ENCODE peak calls at places on chromosomes 6 and 20, in four cellular contexts. One of them, this sample, is unnamed. For H3K4me1, the result is how much of the 10 kb centered on the place peaks cover.

GRCh38 chr6:151690768-151691562 is 116.5 kb upstream of the ESR1 start:
- DNase-seq in mesendoderm: no peak
- DNase-seq in IMR-90: no peak
- DNase-seq in neuronal stem cell: no peak
- DNase-seq in this sample: no peak

GRCh38 chr6:169991913-169992312 is 240.5 kb downstream of the ERMARD start:
- DNase-seq in neuronal stem cell: no peak
- DNase-seq in IMR-90: no peak
- DNase-seq in mesendoderm: no peak
- DNase-seq in this sample: no peak

GRCh38 chr20:6034134-6034969 is 19.5 kb downstream of the LRRN4 start:
- DNase-seq in neuronal stem cell: no peak
- DNase-seq in IMR-90: no peak
- DNase-seq in mesendoderm: no peak
- DNase-seq in this sample: no peak

GRCh38 chr6:38843798-38844197 is 128.7 kb downstream of the DNAH8 start:
- DNase-seq in neuronal stem cell: no peak
- DNase-seq in mesendoderm: peak
- DNase-seq in IMR-90: no peak
- DNase-seq in this sample: no peak

GRCh38 chr6:15220062-15220461 is 25.8 kb upstream of the JARID2 start:
- DNase-seq in neuronal stem cell: no peak
- DNase-seq in IMR-90: no peak
- DNase-seq in mesendoderm: no peak
- DNase-seq in this sample: no peak

GRCh38 chr6:36911946-36912555 is 26.3 kb downstream of the C6orf89 start:
- DNase-seq in IMR-90: no peak
- DNase-seq in mesendoderm: no peak
- DNase-seq in neuronal stem cell: no peak
- DNase-seq in this sample: no peak

GRCh38 chr6:4957521-4958231 is 46.2 kb downstream of the RPP40 start:
- DNase-seq in neuronal stem cell: no peak
- DNase-seq in mesendoderm: peak
- DNase-seq in IMR-90: no peak
- DNase-seq in this sample: peak

GRCh38 chr6:80332013-80332412 is 225.5 kb downstream of the BCKDHB start:
- DNase-seq in IMR-90: no peak
- DNase-seq in neuronal stem cell: no peak
- DNase-seq in mesendoderm: no peak
- DNase-seq in this sample: no peak

GRCh38 chr20:52899221-52899620 is 72.9 kb upstream of the TSHZ2 start:
- DNase-seq in mesendoderm: no peak
- DNase-seq in IMR-90: no peak
- DNase-seq in neuronal stem cell: no peak
- DNase-seq in this sample: no peak

GRCh38 chr20:32906871-32907495 is 48.3 kb downstream of the EFCAB8 start:
- DNase-seq in IMR-90: no peak
- DNase-seq in mesendoderm: no peak
- DNase-seq in neuronal stem cell: no peak
- DNase-seq in this sample: no peak

GRCh38 chr6:47061631-47062300 is 19.6 kb upstream of the ADGRF1 start:
- DNase-seq in IMR-90: no peak
- DNase-seq in mesendoderm: no peak
- DNase-seq in neuronal stem cell: no peak
- DNase-seq in this sample: no peak

GRCh38 chr6:131255911-131256310 is 120.6 kb downstream of the AKAP7 start:
- DNase-seq in IMR-90: no peak
- DNase-seq in neuronal stem cell: no peak
- DNase-seq in mesendoderm: no peak
- DNase-seq in this sample: no peak

GRCh38 chr6:169931223-169931760 is 179.9 kb downstream of the ERMARD start:
- DNase-seq in IMR-90: no peak
- DNase-seq in mesendoderm: no peak
- DNase-seq in neuronal stem cell: no peak
- DNase-seq in this sample: no peak

GRCh38 chr20:6008254-6008653 is 45.6 kb downstream of the LRRN4 start:
- DNase-seq in IMR-90: peak
- DNase-seq in mesendoderm: no peak
- DNase-seq in neuronal stem cell: no peak
- DNase-seq in this sample: peak

GRCh38 chr6:143967861-143968498 is 40.1 kb downstream of the PLAGL1 start:
- DNase-seq in neuronal stem cell: no peak
- DNase-seq in IMR-90: peak
- DNase-seq in mesendoderm: no peak
- DNase-seq in this sample: no peak

GRCh38 chr6:153210083-153210482 is 79.0 kb upstream of the RGS17 start:
- DNase-seq in mesendoderm: no peak
- DNase-seq in IMR-90: peak
- DNase-seq in neuronal stem cell: no peak
- DNase-seq in this sample: no peak

DNA sequence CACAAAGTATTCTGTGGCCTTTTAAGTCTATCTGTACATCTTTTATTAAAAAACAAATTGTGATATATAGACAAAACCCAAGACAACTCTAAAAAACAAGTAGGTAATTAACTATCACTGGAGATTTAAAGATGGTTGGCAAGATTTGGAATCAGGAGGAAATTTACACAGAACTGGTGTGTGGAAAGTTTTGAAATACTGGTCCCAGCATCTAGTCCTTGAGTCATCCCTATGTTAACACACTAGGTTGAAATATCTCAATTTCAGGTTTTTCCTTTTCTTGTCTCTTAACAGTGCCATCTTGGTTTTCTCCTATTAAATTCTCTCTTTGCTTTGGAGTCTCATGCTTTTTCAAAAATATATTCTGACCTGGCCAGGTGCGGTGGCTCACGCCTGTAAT is 27.5 kb downstream of the SASH1 start:
- DNase-seq in mesendoderm: no peak
- DNase-seq in IMR-90: no peak
- DNase-seq in neuronal stem cell: no peak
- DNase-seq in this sample: peak
- H3K4me1 ChIP-seq in mesendoderm: under half
- H3K4me1 ChIP-seq in IMR-90: under half
- H3K4me1 ChIP-seq in neuronal stem cell: under half
- H3K4me1 ChIP-seq in this sample: under half

DNA sequence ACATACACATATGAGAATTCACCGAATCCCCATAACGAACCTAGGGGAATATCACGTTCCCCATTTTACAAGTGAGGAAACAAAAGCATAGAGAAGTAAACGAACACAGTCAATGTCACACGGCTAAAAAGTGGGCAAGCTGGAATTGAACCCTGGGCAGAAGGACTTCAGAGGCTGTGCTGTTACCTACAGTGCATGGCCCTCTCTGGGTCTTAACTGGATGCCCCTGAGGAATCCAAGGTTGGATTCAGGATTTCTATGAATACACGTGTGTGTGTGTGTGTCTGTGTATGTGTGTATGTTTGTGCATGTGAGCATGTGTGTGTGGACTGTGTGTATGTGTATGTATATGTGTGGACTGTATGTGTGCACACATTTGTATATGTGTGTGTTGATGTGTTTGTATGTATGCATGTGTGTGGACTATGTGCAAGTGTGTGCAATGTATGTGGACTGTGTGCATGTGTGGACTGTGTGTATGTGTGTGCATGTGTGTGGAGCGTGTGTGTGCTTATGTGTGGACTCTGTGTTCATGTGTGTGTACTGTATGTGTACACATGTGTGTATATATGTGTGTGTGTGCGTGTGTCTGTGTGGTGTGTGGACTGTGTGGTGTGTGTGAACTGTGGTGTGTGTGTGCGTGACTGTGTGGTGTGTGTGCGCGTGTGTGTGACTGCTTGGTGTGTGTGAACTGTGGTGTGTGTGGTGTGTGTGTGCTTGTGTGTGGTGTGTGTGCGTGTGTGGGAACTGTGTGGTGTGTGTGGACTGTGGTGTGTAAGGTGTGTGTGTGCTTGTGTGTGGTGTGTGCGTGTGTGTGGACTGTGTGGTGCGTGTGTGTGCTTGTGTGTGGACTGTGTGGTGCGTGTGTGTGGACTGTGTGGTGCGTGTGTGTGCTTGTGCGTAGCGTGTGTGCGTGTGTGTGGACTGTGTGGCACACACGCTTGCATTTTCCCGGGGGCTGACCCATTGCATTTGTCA is 49.0 kb downstream of the HNF4A start:
- DNase-seq in mesendoderm: no peak
- DNase-seq in IMR-90: no peak
- DNase-seq in neuronal stem cell: no peak
- DNase-seq in this sample: no peak
- H3K9ac ChIP-seq in mesendoderm: no peak
- H3K9ac ChIP-seq in IMR-90: no peak
- H3K9ac ChIP-seq in neuronal stem cell: peak
- H3K9ac ChIP-seq in this sample: no peak

GRCh38 chr20:36969050-36969449 is 17.5 kb upstream of the SAMHD1 start:
- DNase-seq in IMR-90: no peak
- DNase-seq in mesendoderm: no peak
- DNase-seq in neuronal stem cell: no peak
- DNase-seq in this sample: no peak
- H2BK5ac ChIP-seq in IMR-90: no peak
- H2BK5ac ChIP-seq in mesendoderm: no peak
- H2BK5ac ChIP-seq in neuronal stem cell: no peak
- H2BK5ac ChIP-seq in this sample: no peak

GRCh38 chr6:157832250-157832967 is 9.4 kb downstream of the SNX9 start:
- DNase-seq in mesendoderm: no peak
- DNase-seq in IMR-90: peak
- DNase-seq in neuronal stem cell: no peak
- DNase-seq in this sample: no peak
- H3K4me1 ChIP-seq in mesendoderm: under half
- H3K4me1 ChIP-seq in IMR-90: under half
- H3K4me1 ChIP-seq in neuronal stem cell: under half
- H3K4me1 ChIP-seq in this sample: under half

This sample was measured in trophoblast cell.